ENCODE peak calls at places on chromosomes 4 and X, in four cellular contexts. One of them, this sample, is unnamed.
A peak's percentile ranks its signal among the peaks of the same experiment; 100 is the strongest.

GRCh38 chrX:66680451-66680850 is 41.6 kb upstream of the EDA2R start:
- DNase-seq in EL: peak; percentile 15
- DNase-seq in non-pigmented ciliary epithelial cell: no peak
- DNase-seq in iPS DF 19.7: no peak
- DNase-seq in this sample: no peak

GRCh38 chr4:15042529-15043167 is 40.4 kb downstream of the CPEB2 start:
- DNase-seq in EL: peak; percentile 8
- DNase-seq in non-pigmented ciliary epithelial cell: no peak
- DNase-seq in iPS DF 19.7: no peak
- DNase-seq in this sample: peak; percentile 38

GRCh38 chr4:100295792-100296191 is 105.5 kb upstream of the DDIT4L start:
- DNase-seq in EL: peak; percentile 35
- DNase-seq in non-pigmented ciliary epithelial cell: no peak
- DNase-seq in iPS DF 19.7: no peak
- DNase-seq in this sample: no peak

GRCh38 chr4:39357002-39357401 is 9.2 kb downstream of the RFC1 start:
- DNase-seq in EL: no peak
- DNase-seq in non-pigmented ciliary epithelial cell: no peak
- DNase-seq in iPS DF 19.7: no peak
- DNase-seq in this sample: no peak

GRCh38 chr4:39823193-39823592 is 125.3 kb downstream of the UBE2K start:
- DNase-seq in EL: no peak
- DNase-seq in non-pigmented ciliary epithelial cell: no peak
- DNase-seq in iPS DF 19.7: no peak
- DNase-seq in this sample: no peak

GRCh38 chr4:141339966-141340365 is 119.3 kb downstream of the ZNF330 start:
- DNase-seq in iPS DF 19.7: no peak
- DNase-seq in non-pigmented ciliary epithelial cell: no peak
- DNase-seq in EL: peak; percentile 50
- DNase-seq in this sample: no peak

GRCh38 chrX:2610246-2611170 is 80.6 kb upstream of the CD99 start:
- DNase-seq in iPS DF 19.7: no peak
- DNase-seq in EL: peak; percentile 43
- DNase-seq in non-pigmented ciliary epithelial cell: no peak
- DNase-seq in this sample: no peak

GRCh38 chr4:113467581-113467980 is 294.0 kb downstream of the CAMK2D start:
- DNase-seq in non-pigmented ciliary epithelial cell: no peak
- DNase-seq in iPS DF 19.7: no peak
- DNase-seq in EL: peak; percentile 71
- DNase-seq in this sample: peak; percentile 59

GRCh38 chr4:139685180-139685579 is 19.6 kb downstream of the MGST2 start:
- DNase-seq in EL: no peak
- DNase-seq in non-pigmented ciliary epithelial cell: no peak
- DNase-seq in iPS DF 19.7: no peak
- DNase-seq in this sample: no peak

GRCh38 chr4:177194906-177195305 is 114.8 kb upstream of the NEIL3 start:
- DNase-seq in non-pigmented ciliary epithelial cell: no peak
- DNase-seq in EL: no peak
- DNase-seq in iPS DF 19.7: no peak
- DNase-seq in this sample: no peak

GRCh38 chrX:45781901-45782553 is 581.4 kb upstream of the DIPK2B start:
- DNase-seq in EL: peak; percentile 67
- DNase-seq in iPS DF 19.7: no peak
- DNase-seq in non-pigmented ciliary epithelial cell: no peak
- DNase-seq in this sample: no peak

GRCh38 chrX:129523076-129524055 is at the start of gene SMARCA1:
- DNase-seq in EL: peak; percentile 60
- DNase-seq in iPS DF 19.7: no peak
- DNase-seq in non-pigmented ciliary epithelial cell: no peak
- DNase-seq in this sample: no peak

GRCh38 chrX:40809210-40809609 is 73.9 kb upstream of the MED14 start:
- DNase-seq in EL: peak; percentile 29
- DNase-seq in iPS DF 19.7: no peak
- DNase-seq in non-pigmented ciliary epithelial cell: no peak
- DNase-seq in this sample: no peak

GRCh38 chr4:93313207-93313606 is 515.3 kb upstream of the ATOH1 start:
- DNase-seq in non-pigmented ciliary epithelial cell: no peak
- DNase-seq in iPS DF 19.7: no peak
- DNase-seq in EL: no peak
- DNase-seq in this sample: no peak

GRCh38 chr4:122050836-122051235 is 99.0 kb upstream of the TRPC3 start:
- DNase-seq in iPS DF 19.7: no peak
- DNase-seq in non-pigmented ciliary epithelial cell: no peak
- DNase-seq in EL: no peak
- DNase-seq in this sample: no peak